ENCODE peak calls at places on chromosome 1, in eight cellular contexts. Y is PC-9, W is astrocyte of the spinal cord, V is lower lobe of right lung, C is upper lobe of right lung, B is psoas muscle, T is lower leg skin, E is fibroblast of lung. S is an unnamed sample.
A peak's percentile ranks its signal among the peaks of the same experiment; 100 is the strongest.

GRCh38 chr1:77866296-77866695 is 22.1 kb upstream of the NEXN start:
- DNase-seq in Y (no peak), W (no peak), B (no peak), T (no peak), V (no peak), C (no peak), E (no peak), S (no peak)

GRCh38 chr1:180188103-180188506 is 33.4 kb downstream of the QSOX1 start:
- DNase-seq in B (peak; percentile 69), T (no peak), C (no peak), V (no peak), W (peak; percentile 46), E (peak; percentile 52), Y (peak; percentile 55), S (no peak)

GRCh38 chr1:185363205-185363604 is 46.2 kb upstream of the IVNS1ABP start:
- DNase-seq in T (no peak), Y (no peak), V (no peak), B (no peak), C (no peak), W (no peak), E (no peak), S (no peak)

GRCh38 chr1:157105988-157106812 is 6.6 kb upstream of the ETV3L start:
- DNase-seq in C (peak; percentile 73), Y (peak; percentile 31), E (peak; percentile 70), V (peak; percentile 63), W (peak; percentile 85), B (no peak), T (peak; percentile 78), S (peak; percentile 74)

GRCh38 chr1:25037174-25038074 is 107.3 kb upstream of the RUNX3 start:
- DNase-seq in W (peak; percentile 15), B (peak; percentile 41), T (no peak), C (no peak), Y (peak; percentile 22), V (no peak), E (peak; percentile 11), S (no peak)

GRCh38 chr1:242391896-242392295 is 132.6 kb downstream of the PLD5 start:
- DNase-seq in W (no peak), B (no peak), Y (no peak), C (no peak), V (no peak), T (no peak), E (no peak), S (no peak)

GRCh38 chr1:66521736-66522365 is 12.1 kb upstream of the SGIP1 start:
- DNase-seq in C (no peak), T (no peak), E (peak; percentile 89), Y (no peak), W (peak; percentile 76), B (no peak), V (no peak), S (peak; percentile 73)

GRCh38 chr1:51875291-51875772 is 3.2 kb downstream of the NRDC start:
- DNase-seq in C (no peak), V (no peak), B (no peak), E (no peak), T (no peak), W (no peak), Y (no peak), S (no peak)

GRCh38 chr1:36367798-36368197 is 17.9 kb downstream of the STK40 start:
- DNase-seq in T (no peak), Y (no peak), B (no peak), W (no peak), V (no peak), E (no peak), C (no peak), S (no peak)

GRCh38 chr1:28671254-28671780 is 2.7 kb downstream of the GMEB1 start:
- DNase-seq in T (no peak), V (no peak), E (no peak), Y (no peak), B (no peak), C (no peak), W (no peak), S (no peak)

DNA sequence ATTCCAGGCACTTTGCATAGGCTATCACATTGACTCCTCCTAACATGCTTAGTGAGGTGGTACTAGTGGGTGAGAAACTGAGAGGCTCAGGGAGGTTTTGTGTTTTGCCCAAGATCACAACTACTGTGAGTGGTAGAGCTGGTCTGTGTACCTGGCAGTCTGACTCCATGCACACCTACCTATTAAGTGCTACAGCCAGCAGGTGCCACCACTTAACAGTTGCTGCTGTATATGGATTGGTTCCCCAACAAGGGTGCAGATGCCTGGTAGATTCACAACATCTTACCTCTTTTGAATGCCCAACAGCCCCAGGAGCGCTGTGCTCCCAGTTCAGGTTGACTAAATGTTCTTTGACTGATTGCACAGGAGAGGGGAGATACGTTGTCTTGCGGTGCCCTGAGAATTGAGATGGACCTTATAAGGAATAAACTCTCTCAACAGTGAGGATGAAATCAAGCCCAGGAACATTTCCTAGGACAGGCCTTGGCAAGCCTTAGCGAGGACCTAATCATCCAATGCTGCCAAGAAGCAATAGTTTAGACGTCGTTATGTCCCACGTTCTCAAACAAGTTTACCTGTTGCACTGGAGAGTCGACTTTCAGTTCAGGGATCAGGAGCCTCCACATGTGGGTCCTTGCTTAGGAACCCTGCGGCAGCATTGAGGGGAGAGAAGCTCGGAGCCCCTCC is 78.9 kb upstream of the F3 start:
- DNase-seq in C (no peak), Y (no peak), T (no peak), E (no peak), V (no peak), B (no peak), W (no peak), S (no peak)
- TF ChIP-seq CTCF in C (no peak), Y (no peak), T (no peak), E (no peak), V (no peak), B (no peak), W (no peak), S (no peak)

DNA sequence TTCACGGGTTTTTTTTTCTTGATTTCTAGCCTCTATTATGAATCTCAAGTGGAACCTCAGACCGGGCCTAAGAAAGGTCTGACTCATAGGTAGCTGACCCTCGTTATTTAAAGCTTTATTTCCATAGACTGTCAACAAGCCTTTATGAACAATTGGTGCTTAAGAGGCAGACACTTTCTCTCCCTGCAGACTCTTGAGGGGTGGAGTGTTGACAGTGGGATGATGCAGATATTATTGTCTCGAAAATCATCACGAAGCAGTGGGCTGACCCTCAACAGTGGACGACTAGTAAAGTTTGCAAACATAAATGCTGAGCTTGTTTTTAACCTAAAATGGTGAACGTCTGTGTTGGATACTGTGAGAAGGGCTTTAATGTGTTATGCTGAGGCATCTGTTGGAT is 1.8 kb downstream of the SFT2D2 start:
- DNase-seq in T (no peak), W (peak; percentile 45), B (no peak), V (no peak), Y (no peak), E (no peak), C (no peak), S (no peak)
- H3K4me3 ChIP-seq in T (no peak overlapping the region), W (peak overlapping the region; percentile 87), B (peak overlapping the region; percentile 95), V (peak overlapping the region; percentile 92), Y (no peak overlapping the region), E (peak overlapping the region; percentile 72), C (peak overlapping the region; percentile 100), S (peak overlapping the region; percentile 23)

DNA sequence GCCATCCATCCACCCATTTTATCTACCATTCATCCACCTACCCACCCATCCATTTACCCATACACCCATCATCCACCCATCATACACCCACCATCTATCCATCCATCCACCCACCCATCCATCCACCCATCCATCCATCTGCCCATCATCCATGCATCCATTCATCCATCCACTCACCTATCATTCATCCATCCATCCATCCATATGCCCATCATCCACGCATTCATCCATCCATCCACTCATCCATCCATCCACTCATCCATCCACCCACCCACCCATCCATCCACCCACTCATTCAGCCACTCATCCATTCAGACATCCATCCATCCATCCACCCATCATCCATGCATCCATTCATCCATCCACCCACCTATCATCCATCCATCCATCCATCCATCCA is 31.9 kb upstream of the UTS2 start:
- DNase-seq in V (no peak), C (no peak), E (no peak), T (peak; percentile 20), W (no peak), B (no peak), Y (no peak), S (no peak)
- TF ChIP-seq CTCF in V (no peak), C (no peak), E (no peak), T (no peak), W (no peak), B (no peak), Y (no peak), S (no peak)

GRCh38 chr1:21621761-21622436 is 47.3 kb downstream of the RAP1GAP start:
- DNase-seq in B (no peak), C (no peak), V (no peak), E (no peak), Y (no peak), T (no peak), W (no peak), S (no peak)

GRCh38 chr1:21620011-21620410 is 49.1 kb downstream of the RAP1GAP start:
- DNase-seq in E (no peak), B (no peak), V (no peak), C (no peak), Y (no peak), T (no peak), W (no peak), S (no peak)

GRCh38 chr1:21619041-21619947 is 49.9 kb downstream of the RAP1GAP start:
- DNase-seq in Y (no peak), B (no peak), T (no peak), C (no peak), W (no peak), E (no peak), V (no peak), S (no peak)

GRCh38 chr1:21621051-21621450 is 48.1 kb downstream of the RAP1GAP start:
- DNase-seq in C (no peak), Y (no peak), V (no peak), W (no peak), T (no peak), E (no peak), B (no peak), S (no peak)

GRCh38 chr1:21620461-21620860 is 48.7 kb downstream of the RAP1GAP start:
- DNase-seq in E (no peak), T (no peak), B (no peak), C (no peak), V (no peak), W (no peak), Y (no peak), S (no peak)
- H3K4me3 ChIP-seq in E (no peak overlapping the region), T (no peak overlapping the region), B (no peak overlapping the region), C (peak overlapping the region; percentile 49), V (peak overlapping the region; percentile 54), W (no peak overlapping the region), Y (no peak overlapping the region), S (no peak overlapping the region)

GRCh38 chr1:32612189-32612881 is 38.0 kb downstream of the ZBTB8OS start:
- DNase-seq in B (peak; percentile 95), T (peak; percentile 95), Y (peak; percentile 88), C (peak; percentile 96), W (peak; percentile 71), V (peak; percentile 94), E (peak; percentile 60), S (no peak)
- TF ChIP-seq CTCF in B (peak; percentile 17), T (no peak), Y (peak; percentile 40), C (peak; percentile 49), W (peak; percentile 16), V (peak; percentile 54), E (peak; percentile 16), S (peak; percentile 41)